ENCODE peak calls at places on chromosome 19, in ten cellular contexts. V, W, X, D, J, M, K, B, F and N are unnamed samples.

GRCh38 chr19:5947435-5947834 is 30.5 kb downstream of the RANBP3 start:
- DNase-seq in V (peak; percentile 48), J (no peak), D (no peak), B (no peak), M (no peak), X (peak; percentile 68), W (peak; percentile 70), K (peak; percentile 80), F (peak; percentile 93), N (no peak)

GRCh38 chr19:34155686-34156085 is 16.6 kb upstream of the LSM14A start:
- DNase-seq in J (no peak), X (no peak), K (no peak), W (no peak), F (peak; percentile 28), V (no peak), B (no peak), D (no peak), M (no peak), N (no peak)

GRCh38 chr19:51136333-51136732 is 5.8 kb upstream of the SIGLEC7 start:
- DNase-seq in D (no peak), J (no peak), F (no peak), B (no peak), W (no peak), V (no peak), K (no peak), X (no peak), M (no peak), N (no peak)

GRCh38 chr19:11624064-11624463 is 26.8 kb downstream of the ZNF627 start:
- DNase-seq in B (peak; percentile 25), W (no peak), J (no peak), V (peak; percentile 15), K (peak; percentile 40), X (no peak), M (no peak), D (no peak), F (peak; percentile 61), N (no peak)

GRCh38 chr19:51339313-51339686 is 2.6 kb downstream of the VSIG10L start:
- DNase-seq in D (no peak), X (no peak), W (no peak), F (no peak), K (no peak), M (no peak), J (no peak), B (no peak), V (peak; percentile 66), N (no peak)

GRCh38 chr19:48741222-48741999 is 1.0 kb upstream of the RASIP1 start:
- DNase-seq in B (no peak), M (no peak), V (no peak), D (no peak), K (no peak), X (peak; percentile 59), J (no peak), F (no peak), W (no peak), N (peak; percentile 75)

GRCh38 chr19:47531640-47532387 is 17.0 kb upstream of the NAPA start:
- DNase-seq in J (no peak), M (no peak), W (no peak), F (no peak), X (no peak), D (no peak), K (no peak), V (no peak), B (no peak), N (no peak)

GRCh38 chr19:19480688-19481087 is 34.7 kb downstream of the TSSK6 start:
- DNase-seq in X (no peak), J (no peak), K (no peak), F (no peak), B (no peak), D (no peak), M (no peak), V (no peak), W (no peak), N (no peak)

DNA sequence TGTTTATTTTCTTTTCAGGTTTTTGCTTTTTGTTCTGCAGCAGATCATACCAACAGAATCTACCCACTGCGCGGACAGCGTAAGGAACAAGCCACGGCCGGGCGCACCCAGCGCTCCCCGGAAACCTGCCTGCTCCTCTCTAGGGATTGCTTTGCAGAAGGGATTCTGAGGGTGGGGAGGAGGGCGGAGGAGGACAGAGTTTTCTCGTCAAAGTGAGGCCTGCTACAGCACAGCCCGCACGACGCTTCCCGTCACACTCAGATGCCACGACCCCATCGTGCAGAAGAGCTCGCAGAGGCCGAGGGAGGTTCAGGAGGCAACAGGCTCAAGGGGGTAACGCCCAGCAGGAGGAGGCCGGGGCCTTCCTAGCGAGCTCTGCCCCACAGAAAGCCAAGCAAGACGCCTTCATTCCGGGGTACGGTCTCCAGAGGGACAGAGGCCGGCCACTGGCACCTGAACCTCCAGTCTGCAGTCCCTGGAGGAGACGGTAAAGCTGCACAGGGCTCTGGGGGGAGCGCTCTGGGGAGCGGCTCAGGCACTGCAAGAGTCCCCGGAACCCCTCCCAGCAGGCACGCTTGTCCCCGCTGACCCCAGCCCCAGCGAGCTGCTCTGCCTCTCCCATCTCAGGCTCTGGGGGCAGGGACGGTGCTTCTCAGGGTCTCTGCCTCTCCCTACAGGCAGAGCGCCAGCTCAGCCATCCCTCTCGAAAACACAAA is 6.9 kb downstream of the REXO1 start:
- DNase-seq in X (no peak), W (no peak), J (no peak), K (no peak), F (no peak), V (no peak), M (no peak), D (no peak), B (no peak), N (no peak)
- H3K4me3 ChIP-seq in X (peak overlapping the region; percentile 64), W (no peak overlapping the region), J (no peak overlapping the region), K (no peak overlapping the region), F (no peak overlapping the region), V (no peak overlapping the region), M (no peak overlapping the region), D (no peak overlapping the region), B (no peak overlapping the region), N (no peak overlapping the region)

GRCh38 chr19:1363599-1363998 is 20.1 kb upstream of the NDUFS7 start:
- DNase-seq in W (no peak), D (no peak), B (no peak), M (no peak), X (no peak), J (peak; percentile 17), F (no peak), K (no peak), V (no peak), N (no peak)

GRCh38 chr19:1360126-1360817 is 23.4 kb upstream of the NDUFS7 start:
- DNase-seq in J (no peak), M (no peak), K (no peak), F (no peak), W (no peak), X (no peak), D (no peak), B (no peak), V (no peak), N (no peak)

GRCh38 chr19:1362385-1363257 is 21.1 kb upstream of the NDUFS7 start:
- DNase-seq in W (no peak), J (no peak), M (no peak), X (no peak), V (no peak), F (no peak), K (no peak), B (no peak), D (no peak), N (no peak)

GRCh38 chr19:1360818-1361461 is 22.8 kb upstream of the NDUFS7 start:
- DNase-seq in D (no peak), B (no peak), J (no peak), V (peak; percentile 37), X (peak; percentile 78), W (no peak), F (peak; percentile 90), K (peak; percentile 77), M (peak; percentile 82), N (peak; percentile 97)

DNA sequence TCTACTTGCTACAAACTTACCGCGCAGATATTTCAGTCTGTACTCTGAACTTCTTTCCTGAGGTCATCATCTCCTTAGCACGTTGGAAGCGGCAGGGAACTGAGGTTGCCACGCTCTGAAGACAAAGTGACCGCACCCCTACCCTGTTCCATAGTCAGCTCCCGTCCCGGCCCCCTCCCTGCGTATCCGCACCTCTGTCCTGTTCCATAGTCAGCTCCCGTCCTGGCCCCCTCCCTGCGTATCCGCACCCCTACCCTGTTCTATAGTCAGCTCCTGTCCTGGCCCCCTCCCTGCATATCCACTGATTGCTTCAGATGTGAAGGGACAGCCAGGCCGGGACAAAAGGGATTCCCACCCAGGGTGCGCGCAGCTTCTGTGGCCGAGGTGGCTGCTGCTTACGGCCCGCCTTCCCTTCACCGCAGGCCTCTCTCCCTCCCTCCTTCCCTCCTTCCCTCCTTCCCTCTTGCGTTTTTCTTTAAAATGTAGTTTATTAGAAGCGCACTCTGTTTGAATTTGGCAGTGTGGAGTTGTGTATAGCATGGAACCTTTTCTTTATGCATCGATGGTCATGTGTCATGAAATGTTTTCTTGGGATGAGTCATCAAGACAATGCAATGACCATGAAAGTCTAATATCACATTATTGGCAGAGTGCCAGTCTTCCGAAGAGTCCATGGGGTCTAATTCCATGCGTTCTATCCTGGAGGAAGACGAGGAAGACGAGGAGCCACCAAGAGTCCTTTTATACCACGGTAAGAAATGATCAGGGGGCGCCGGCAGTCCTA is 21.9 kb upstream of the NDUFS7 start:
- DNase-seq in M (no peak), K (peak; percentile 80), J (no peak), W (no peak), B (peak; percentile 42), V (no peak), D (no peak), X (no peak), F (peak; percentile 83), N (no peak)
- H3K4me3 ChIP-seq in M (no peak overlapping the region), K (peak overlapping the region; percentile 26), J (no peak overlapping the region), W (no peak overlapping the region), B (no peak overlapping the region), V (no peak overlapping the region), D (no peak overlapping the region), X (peak overlapping the region; percentile 50), F (peak overlapping the region; percentile 34), N (peak overlapping the region; percentile 39)

GRCh38 chr19:41922585-41922984 is 5.7 kb downstream of the ERFL start:
- DNase-seq in V (no peak), D (no peak), F (no peak), B (no peak), X (no peak), M (no peak), J (no peak), W (no peak), K (no peak), N (no peak)

GRCh38 chr19:41920878-41921277 is 7.4 kb downstream of the ERFL start:
- DNase-seq in M (no peak), B (no peak), V (no peak), F (no peak), D (no peak), K (no peak), J (no peak), X (no peak), W (no peak), N (peak; percentile 5)

GRCh38 chr19:41921280-41922219 is 6.7 kb downstream of the ERFL start:
- DNase-seq in K (no peak), J (no peak), V (no peak), B (no peak), M (no peak), X (no peak), W (no peak), D (no peak), F (no peak), N (no peak)

GRCh38 chr19:41923045-41923788 is 5.0 kb downstream of the ERFL start:
- DNase-seq in W (no peak), D (no peak), V (no peak), F (no peak), X (no peak), J (no peak), B (no peak), K (no peak), M (no peak), N (no peak)

DNA sequence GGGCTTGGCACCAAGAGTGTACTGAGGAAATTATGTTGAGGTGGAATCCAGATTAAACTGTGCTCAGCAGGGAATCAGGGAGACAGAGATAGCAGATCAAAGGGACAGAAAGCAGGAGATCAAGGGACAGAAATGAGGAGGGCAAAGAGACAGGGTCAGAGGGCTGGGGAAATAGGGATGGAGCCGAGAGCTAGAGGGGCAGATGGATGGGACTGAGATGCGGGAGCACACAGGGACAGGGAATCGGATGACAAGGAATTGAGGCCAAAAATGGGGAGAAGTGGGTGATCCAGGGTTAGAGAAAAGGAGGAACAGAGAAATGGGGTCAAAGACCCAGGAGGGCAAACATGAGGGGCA is 6.1 kb downstream of the ERFL start:
- DNase-seq in J (no peak), W (no peak), X (no peak), V (no peak), K (no peak), B (no peak), F (no peak), D (no peak), M (no peak), N (no peak)
- H3K4me3 ChIP-seq in J (no peak overlapping the region), W (no peak overlapping the region), X (no peak overlapping the region), V (no peak overlapping the region), K (no peak overlapping the region), B (no peak overlapping the region), F (no peak overlapping the region), D (no peak overlapping the region), M (no peak overlapping the region), N (no peak overlapping the region)

GRCh38 chr19:12667903-12668302 is 1.3 kb downstream of the WDR83 start:
- DNase-seq in F (no peak), K (no peak), M (no peak), W (no peak), B (no peak), J (no peak), D (no peak), V (no peak), X (no peak), N (no peak)
- H3K4me3 ChIP-seq in F (no peak overlapping the region), K (no peak overlapping the region), M (no peak overlapping the region), W (no peak overlapping the region), B (no peak overlapping the region), J (no peak overlapping the region), D (no peak overlapping the region), V (no peak overlapping the region), X (peak overlapping the region; percentile 92), N (peak overlapping the region; percentile 81)